ENCODE peak calls at places on chromosomes 7 and 10, in five cellular contexts. M is GM12878, R is SK-N-SH, B is HCT116, Q is K562. I is an unnamed sample.

GRCh38 chr10:110460111-110460809 is 37.4 kb upstream of the DUSP5 start:
- DNase-seq in Q (no peak), B (no peak), R (peak), M (no peak), I (no peak)

GRCh38 chr7:29328050-29328449 is 133.5 kb downstream of the CHN2 start:
- DNase-seq in M (no peak), B (no peak), Q (no peak), R (no peak), I (no peak)

GRCh38 chr10:12703813-12704212 is 297.7 kb downstream of the CCDC3 start:
- DNase-seq in B (no peak), R (no peak), Q (no peak), M (no peak), I (no peak)

GRCh38 chr10:48548531-48549135 is 56.2 kb downstream of the ARHGAP22 start:
- DNase-seq in R (no peak), M (no peak), B (no peak), Q (no peak), I (no peak)

GRCh38 chr7:131735151-131735550 is 178.7 kb upstream of the PODXL start:
- DNase-seq in Q (no peak), M (no peak), B (no peak), R (no peak), I (no peak)

GRCh38 chr7:158569858-158570239 is 17.8 kb downstream of the PTPRN2 start:
- DNase-seq in M (no peak), R (no peak), B (no peak), Q (no peak), I (no peak)

GRCh38 chr7:128065872-128066271 is 34.6 kb upstream of the LRRC4 start:
- DNase-seq in M (no peak), R (no peak), B (no peak), Q (no peak), I (no peak)

GRCh38 chr10:103676058-103676785 is 179.2 kb downstream of the SH3PXD2A start:
- DNase-seq in Q (no peak), R (no peak), B (no peak), M (no peak), I (no peak)

GRCh38 chr7:143987513-143987912 is 12.6 kb upstream of the OR6B1 start:
- DNase-seq in B (no peak), M (no peak), R (no peak), Q (no peak), I (no peak)

GRCh38 chr7:102459221-102459844 is 5.3 kb downstream of the ALKBH4 start:
- DNase-seq in B (no peak), R (no peak), Q (no peak), M (no peak), I (no peak)

GRCh38 chr7:2005746-2006145 is 227.0 kb downstream of the MAD1L1 start:
- DNase-seq in M (no peak), B (no peak), Q (no peak), R (no peak), I (no peak)

GRCh38 chr7:48094861-48095293 is 5.8 kb downstream of the UPP1 start:
- DNase-seq in Q (no peak), R (no peak), M (no peak), B (no peak), I (peak)

GRCh38 chr7:88758355-88759215 is 915 bp upstream of the ZNF804B start:
- DNase-seq in B (no peak), M (no peak), R (peak), Q (peak), I (no peak)

GRCh38 chr7:112448376-112448775 is 1.9 kb upstream of the IFRD1 start:
- DNase-seq in Q (no peak), M (no peak), B (no peak), R (no peak), I (no peak)

GRCh38 chr10:7484456-7485266 is 73.8 kb upstream of the SFMBT2 start:
- DNase-seq in R (peak), M (peak), B (no peak), Q (no peak), I (no peak)

GRCh38 chr7:17530741-17531417 is 232.4 kb downstream of the AHR start:
- DNase-seq in M (peak), Q (no peak), B (peak), R (no peak), I (no peak)

GRCh38 chr7:50213622-50214017 is 90.9 kb upstream of the IKZF1 start:
- DNase-seq in M (no peak), Q (no peak), B (no peak), R (no peak), I (no peak)

GRCh38 chr7:128113839-128114238 is 82.6 kb upstream of the LRRC4 start:
- DNase-seq in Q (no peak), B (no peak), R (no peak), M (no peak), I (no peak)

GRCh38 chr10:131273476-131273875 is 38.0 kb downstream of the TCERG1L start:
- DNase-seq in R (no peak), B (no peak), M (no peak), Q (no peak), I (no peak)

GRCh38 chr7:47651355-47652317 is 69.7 kb upstream of the TNS3 start:
- DNase-seq in M (no peak), R (no peak), Q (no peak), B (no peak), I (no peak)

GRCh38 chr10:91745086-91745831 is 53.0 kb upstream of the TNKS2 start:
- DNase-seq in B (peak), R (no peak), Q (no peak), M (no peak), I (peak)

GRCh38 chr7:157018997-157019591 is 8.6 kb upstream of the MNX1 start:
- DNase-seq in Q (no peak), M (no peak), R (peak), B (no peak), I (peak)

GRCh38 chr7:70579397-70580097 is 552.4 kb upstream of the GALNT17 start:
- DNase-seq in M (no peak), R (no peak), B (no peak), Q (no peak), I (peak)

GRCh38 chr10:11335167-11335652 is 276.2 kb downstream of the USP6NL start:
- DNase-seq in B (no peak), M (no peak), R (no peak), Q (peak), I (no peak)

GRCh38 chr10:133094286-133094685 is 6.6 kb downstream of the ADGRA1 start:
- DNase-seq in M (no peak), R (no peak), B (no peak), Q (no peak), I (no peak)

GRCh38 chr10:105188737-105189463 is 547.8 kb downstream of the SORCS3 start:
- DNase-seq in M (no peak), B (no peak), Q (no peak), R (no peak), I (no peak)

GRCh38 chr7:151897201-151897711 is 20.3 kb upstream of the PRKAG2 start:
- DNase-seq in Q (no peak), M (no peak), B (no peak), R (no peak), I (peak)

GRCh38 chr10:73088304-73088703 is 8.4 kb downstream of the P4HA1 start:
- DNase-seq in R (no peak), B (no peak), Q (no peak), M (no peak), I (no peak)

GRCh38 chr10:124677871-124678565 is 66.2 kb downstream of the FAM53B start:
- DNase-seq in M (no peak), R (peak), B (no peak), Q (no peak), I (peak)

GRCh38 chr7:64655811-64656210 is 10.1 kb upstream of the ZNF107 start:
- DNase-seq in M (no peak), Q (no peak), B (no peak), R (no peak), I (no peak)

GRCh38 chr10:3107426-3107961 is 40.1 kb downstream of the PFKP start:
- DNase-seq in R (no peak), B (no peak), M (no peak), Q (no peak), I (no peak)

GRCh38 chr7:36161996-36162395 is 8.9 kb downstream of the EEPD1 start:
- DNase-seq in R (no peak), B (no peak), M (no peak), Q (no peak), I (peak)
- TF ChIP-seq JUND in R (no peak), B (no peak), M (no peak), Q (no peak), I (no peak)

GRCh38 chr10:75210193-75211006 is at the start of gene VDAC2:
- DNase-seq in M (peak), B (peak), Q (peak), R (peak), I (peak)
- TF ChIP-seq JUND in M (no peak), B (no peak), Q (no peak), R (no peak), I (no peak)

DNA sequence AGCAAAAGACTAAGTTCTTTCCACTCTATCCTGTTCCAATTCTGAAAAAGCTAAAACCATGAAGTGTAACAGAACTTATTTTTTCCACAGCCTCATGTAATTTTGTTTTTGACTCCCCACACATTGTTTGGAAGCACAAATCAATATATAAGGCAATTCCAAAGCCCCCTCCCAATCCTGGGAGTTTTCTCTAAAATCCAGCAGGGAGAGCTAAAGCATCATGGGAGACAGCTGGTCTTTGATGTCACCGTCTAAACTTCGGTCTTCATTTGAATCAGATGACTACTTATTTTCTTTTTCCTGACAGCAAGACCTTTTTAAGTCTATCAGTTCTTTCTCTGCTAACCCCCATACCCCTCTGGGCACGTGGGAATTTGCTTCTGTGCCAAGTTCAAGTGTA is 33.3 kb upstream of the PON1 start:
- DNase-seq in M (no peak), R (no peak), B (no peak), Q (no peak), I (no peak)
- TF ChIP-seq JUND in M (no peak), R (no peak), B (no peak), Q (no peak), I (no peak)

GRCh38 chr7:106779877-106780276 is 85.2 kb upstream of the PIK3CG start:
- DNase-seq in Q (peak), B (peak), R (no peak), M (no peak), I (peak)
- TF ChIP-seq JUND in Q (no peak), B (no peak), R (no peak), M (no peak), I (no peak)

GRCh38 chr7:155093586-155093985 is 23.5 kb downstream of the HTR5A start:
- DNase-seq in Q (no peak), B (no peak), M (no peak), R (no peak), I (no peak)
- TF ChIP-seq JUND in Q (no peak), B (no peak), M (no peak), R (no peak), I (no peak)

DNA sequence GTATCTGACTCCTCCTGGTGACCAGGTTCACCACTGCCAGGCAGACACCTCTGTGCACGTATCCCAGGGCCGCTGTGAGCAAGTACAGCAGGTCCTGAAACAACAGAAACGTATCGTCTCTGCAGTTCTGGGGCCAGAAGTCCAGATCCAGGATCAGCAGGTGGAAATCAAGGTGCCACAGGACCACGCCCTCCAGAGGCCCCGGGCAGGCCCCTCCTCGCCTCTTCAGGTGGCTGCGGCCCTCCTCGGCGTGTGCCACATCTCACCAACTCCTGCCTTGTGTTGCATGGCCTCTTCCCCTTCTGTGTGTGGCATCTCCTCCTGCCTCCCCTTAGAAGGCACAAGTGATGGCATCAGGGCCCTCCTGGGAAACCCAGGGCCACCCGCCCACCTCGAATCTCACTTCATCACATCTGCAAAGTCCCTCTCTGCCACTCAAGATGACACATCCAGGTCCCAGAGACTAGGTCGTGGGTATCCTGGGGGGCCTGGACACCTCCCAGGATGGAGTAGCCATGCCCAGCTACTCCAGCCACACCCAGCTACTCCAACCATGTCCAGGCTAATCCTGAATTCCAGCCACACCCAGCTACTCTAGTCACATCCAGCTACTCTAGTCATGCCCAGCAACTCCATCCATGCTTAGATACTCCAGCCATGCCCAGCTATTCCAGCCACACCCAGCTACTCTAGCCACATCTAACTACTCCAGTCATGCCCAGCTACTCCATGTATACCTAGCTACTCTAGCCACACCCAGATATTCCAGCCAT is 52.6 kb upstream of the DNAAF5 start:
- DNase-seq in M (no peak), B (no peak), Q (no peak), R (no peak), I (no peak)
- TF ChIP-seq JUND in M (no peak), B (no peak), Q (no peak), R (no peak), I (no peak)

DNA sequence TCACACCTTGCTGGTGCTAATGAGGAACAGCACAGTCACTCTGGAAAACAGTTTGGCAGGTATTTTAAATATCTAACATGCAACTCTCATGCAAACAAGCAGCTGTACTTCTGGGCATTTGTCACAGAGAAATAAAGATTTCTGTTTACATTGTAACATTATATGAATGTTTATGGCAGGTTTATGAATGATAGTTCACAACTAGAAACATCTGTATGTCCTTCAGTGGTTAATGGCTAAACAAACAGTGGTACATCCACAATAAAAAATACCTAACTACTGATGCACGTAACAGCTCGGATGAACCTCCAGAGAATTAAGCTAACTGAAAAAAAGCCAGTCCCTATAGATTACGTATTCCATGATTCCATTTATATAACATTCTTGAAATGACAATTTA is 109.6 kb downstream of the GPR37 start:
- DNase-seq in M (no peak), R (no peak), Q (no peak), B (no peak), I (no peak)
- TF ChIP-seq JUND in M (no peak), R (no peak), Q (no peak), B (no peak), I (no peak)

DNA sequence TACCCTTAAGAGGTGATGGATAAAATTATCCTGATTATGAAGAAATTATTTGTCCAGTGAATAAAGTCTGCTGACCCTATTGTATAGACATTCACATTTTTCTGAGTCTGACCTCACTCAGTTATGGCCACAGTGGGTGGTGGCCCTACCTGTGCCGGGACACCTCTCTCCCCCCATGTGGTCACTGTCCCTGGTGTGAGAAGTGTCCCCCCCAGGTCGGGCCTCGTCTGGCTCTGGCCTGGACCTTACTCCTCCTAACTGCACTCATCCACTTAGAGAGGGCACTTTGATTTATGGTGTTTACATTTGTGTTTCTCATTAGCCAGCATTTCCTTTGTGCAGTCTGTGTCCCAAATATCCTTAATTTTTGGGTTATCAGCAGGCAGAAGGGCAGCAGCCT is 59.6 kb upstream of the ZNF32 start:
- DNase-seq in R (no peak), Q (no peak), B (no peak), M (no peak), I (no peak)
- TF ChIP-seq JUND in R (no peak), Q (no peak), B (no peak), M (no peak), I (no peak)

DNA sequence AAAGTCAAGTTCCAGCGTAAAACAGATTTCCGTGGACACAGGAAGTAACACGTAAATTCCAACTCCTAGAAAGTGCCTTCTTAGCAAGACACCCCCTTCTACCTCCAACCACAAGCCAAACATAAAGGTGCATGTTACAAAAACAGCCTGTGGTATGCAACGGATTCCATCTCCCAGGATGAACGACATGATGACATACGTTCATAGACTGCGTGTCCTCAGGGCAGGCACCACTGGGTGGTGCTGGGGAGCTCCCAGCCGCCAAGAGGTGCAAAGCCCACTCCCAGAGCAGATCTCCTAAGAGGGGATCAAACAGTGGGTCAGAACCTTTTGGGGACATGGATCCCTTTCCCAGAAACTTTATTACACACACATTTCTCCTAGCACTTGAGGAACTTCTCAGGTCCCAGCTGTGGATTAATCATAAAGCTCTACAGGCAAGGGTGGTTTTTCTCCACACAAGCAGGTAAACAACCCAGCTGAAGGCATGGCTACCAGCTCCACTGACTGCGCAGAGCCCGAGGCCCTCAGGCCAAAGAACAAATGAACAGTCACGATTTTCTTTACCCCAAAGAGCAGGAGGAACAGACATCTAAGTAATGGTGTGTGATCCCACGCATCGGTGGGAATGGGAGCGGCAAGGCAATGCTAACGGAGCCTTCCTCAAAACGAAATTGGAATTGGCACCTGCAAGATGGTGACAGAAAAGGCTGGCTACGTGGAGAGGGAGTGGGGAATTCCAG is 13.8 kb downstream of the PSAP start:
- DNase-seq in R (peak), M (no peak), Q (peak), B (no peak), I (no peak)
- TF ChIP-seq JUND in R (no peak), M (no peak), Q (peak), B (no peak), I (no peak)

GRCh38 chr7:134452991-134453473 is 5.9 kb downstream of the AKR1B1 start:
- DNase-seq in B (no peak), R (no peak), Q (no peak), M (no peak), I (no peak)

GRCh38 chr7:134453526-134453925 is 5.4 kb downstream of the AKR1B1 start:
- DNase-seq in R (no peak), Q (no peak), M (no peak), B (no peak), I (no peak)

GRCh38 chr7:134451656-134452055 is 7.2 kb downstream of the AKR1B1 start:
- DNase-seq in Q (no peak), M (no peak), R (no peak), B (no peak), I (no peak)

GRCh38 chr7:134454277-134454676 is 4.6 kb downstream of the AKR1B1 start:
- DNase-seq in M (no peak), R (no peak), Q (no peak), B (no peak), I (no peak)

GRCh38 chr7:134452419-134452827 is 6.5 kb downstream of the AKR1B1 start:
- DNase-seq in M (no peak), Q (no peak), R (no peak), B (no peak), I (no peak)
- TF ChIP-seq JUND in M (no peak), Q (no peak), R (no peak), B (no peak), I (no peak)

I was measured in T47D.